ENCODE peak calls at places on chromosomes 12 and 14, in ten cellular contexts. One of them, this sample, is unnamed.

GRCh38 chr12:77895699-77896098 is 65.0 kb downstream of the NAV3 start:
- DNase-seq in EL: no peak
- DNase-seq in central memory CD4-positive, alpha-beta T cell: no peak
- DNase-seq in foreskin fibroblast: no peak
- DNase-seq in dorsolateral prefrontal cortex: no peak
- DNase-seq in stimulated activated CD8-positive, alpha-beta memory T cell treated with anti-CD3 and anti-CD28 coated beads, Interleukin-4, amount 100 ng/mL, for 48 hours: no peak
- DNase-seq in neuronal stem cell: no peak
- DNase-seq in CD8-positive, alpha-beta memory T cell: no peak
- DNase-seq in Peyer's patch: no peak
- DNase-seq in COLO829: no peak
- DNase-seq in this sample: no peak

GRCh38 chr14:104510794-104511611 is 68.6 kb upstream of the C14orf180 start:
- DNase-seq in stimulated activated CD8-positive, alpha-beta memory T cell treated with anti-CD3 and anti-CD28 coated beads, Interleukin-4, amount 100 ng/mL, for 48 hours: no peak
- DNase-seq in CD8-positive, alpha-beta memory T cell: no peak
- DNase-seq in neuronal stem cell: no peak
- DNase-seq in dorsolateral prefrontal cortex: peak
- DNase-seq in COLO829: no peak
- DNase-seq in foreskin fibroblast: no peak
- DNase-seq in central memory CD4-positive, alpha-beta T cell: no peak
- DNase-seq in Peyer's patch: no peak
- DNase-seq in EL: no peak
- DNase-seq in this sample: no peak

GRCh38 chr14:58027904-58028303 is 124.1 kb downstream of the ARMH4 start:
- DNase-seq in stimulated activated CD8-positive, alpha-beta memory T cell treated with anti-CD3 and anti-CD28 coated beads, Interleukin-4, amount 100 ng/mL, for 48 hours: no peak
- DNase-seq in central memory CD4-positive, alpha-beta T cell: no peak
- DNase-seq in COLO829: no peak
- DNase-seq in Peyer's patch: no peak
- DNase-seq in CD8-positive, alpha-beta memory T cell: no peak
- DNase-seq in foreskin fibroblast: no peak
- DNase-seq in dorsolateral prefrontal cortex: no peak
- DNase-seq in EL: no peak
- DNase-seq in neuronal stem cell: no peak
- DNase-seq in this sample: no peak

GRCh38 chr12:78829690-78830089 is 34.9 kb upstream of the SYT1 start:
- DNase-seq in dorsolateral prefrontal cortex: no peak
- DNase-seq in EL: no peak
- DNase-seq in Peyer's patch: no peak
- DNase-seq in neuronal stem cell: no peak
- DNase-seq in CD8-positive, alpha-beta memory T cell: no peak
- DNase-seq in foreskin fibroblast: no peak
- DNase-seq in COLO829: no peak
- DNase-seq in central memory CD4-positive, alpha-beta T cell: no peak
- DNase-seq in stimulated activated CD8-positive, alpha-beta memory T cell treated with anti-CD3 and anti-CD28 coated beads, Interleukin-4, amount 100 ng/mL, for 48 hours: no peak
- DNase-seq in this sample: no peak

GRCh38 chr12:55929306-55929791 is 1.6 kb upstream of the DGKA start:
- DNase-seq in stimulated activated CD8-positive, alpha-beta memory T cell treated with anti-CD3 and anti-CD28 coated beads, Interleukin-4, amount 100 ng/mL, for 48 hours: peak
- DNase-seq in Peyer's patch: no peak
- DNase-seq in foreskin fibroblast: no peak
- DNase-seq in neuronal stem cell: no peak
- DNase-seq in EL: no peak
- DNase-seq in central memory CD4-positive, alpha-beta T cell: peak
- DNase-seq in CD8-positive, alpha-beta memory T cell: peak
- DNase-seq in dorsolateral prefrontal cortex: no peak
- DNase-seq in COLO829: no peak
- DNase-seq in this sample: no peak

GRCh38 chr12:131894313-131894860 is at the start of gene ULK1:
- DNase-seq in CD8-positive, alpha-beta memory T cell: peak
- DNase-seq in neuronal stem cell: peak
- DNase-seq in COLO829: peak
- DNase-seq in dorsolateral prefrontal cortex: peak
- DNase-seq in stimulated activated CD8-positive, alpha-beta memory T cell treated with anti-CD3 and anti-CD28 coated beads, Interleukin-4, amount 100 ng/mL, for 48 hours: peak
- DNase-seq in EL: peak
- DNase-seq in central memory CD4-positive, alpha-beta T cell: peak
- DNase-seq in Peyer's patch: peak
- DNase-seq in foreskin fibroblast: peak
- DNase-seq in this sample: peak

GRCh38 chr12:3552726-3553045 is 61.7 kb downstream of the PRMT8 start:
- DNase-seq in dorsolateral prefrontal cortex: no peak
- DNase-seq in foreskin fibroblast: no peak
- DNase-seq in EL: no peak
- DNase-seq in CD8-positive, alpha-beta memory T cell: no peak
- DNase-seq in central memory CD4-positive, alpha-beta T cell: no peak
- DNase-seq in Peyer's patch: no peak
- DNase-seq in COLO829: no peak
- DNase-seq in stimulated activated CD8-positive, alpha-beta memory T cell treated with anti-CD3 and anti-CD28 coated beads, Interleukin-4, amount 100 ng/mL, for 48 hours: no peak
- DNase-seq in neuronal stem cell: no peak
- DNase-seq in this sample: no peak

GRCh38 chr12:6063379-6063735 is 61.1 kb downstream of the VWF start:
- DNase-seq in Peyer's patch: no peak
- DNase-seq in neuronal stem cell: no peak
- DNase-seq in CD8-positive, alpha-beta memory T cell: no peak
- DNase-seq in foreskin fibroblast: no peak
- DNase-seq in COLO829: no peak
- DNase-seq in stimulated activated CD8-positive, alpha-beta memory T cell treated with anti-CD3 and anti-CD28 coated beads, Interleukin-4, amount 100 ng/mL, for 48 hours: no peak
- DNase-seq in dorsolateral prefrontal cortex: no peak
- DNase-seq in EL: no peak
- DNase-seq in central memory CD4-positive, alpha-beta T cell: no peak
- DNase-seq in this sample: no peak

GRCh38 chr12:68561830-68562229 is 48.9 kb upstream of the RAP1B start:
- DNase-seq in COLO829: no peak
- DNase-seq in foreskin fibroblast: no peak
- DNase-seq in neuronal stem cell: no peak
- DNase-seq in central memory CD4-positive, alpha-beta T cell: no peak
- DNase-seq in CD8-positive, alpha-beta memory T cell: no peak
- DNase-seq in EL: no peak
- DNase-seq in Peyer's patch: no peak
- DNase-seq in dorsolateral prefrontal cortex: no peak
- DNase-seq in stimulated activated CD8-positive, alpha-beta memory T cell treated with anti-CD3 and anti-CD28 coated beads, Interleukin-4, amount 100 ng/mL, for 48 hours: no peak
- DNase-seq in this sample: no peak

GRCh38 chr12:52267699-52268098 is 6.7 kb upstream of the KRT86 start:
- DNase-seq in EL: no peak
- DNase-seq in Peyer's patch: no peak
- DNase-seq in COLO829: no peak
- DNase-seq in dorsolateral prefrontal cortex: no peak
- DNase-seq in stimulated activated CD8-positive, alpha-beta memory T cell treated with anti-CD3 and anti-CD28 coated beads, Interleukin-4, amount 100 ng/mL, for 48 hours: no peak
- DNase-seq in neuronal stem cell: no peak
- DNase-seq in foreskin fibroblast: no peak
- DNase-seq in central memory CD4-positive, alpha-beta T cell: no peak
- DNase-seq in CD8-positive, alpha-beta memory T cell: no peak
- DNase-seq in this sample: no peak

GRCh38 chr12:109458086-109458485 is 19.0 kb downstream of the KCTD10 start:
- DNase-seq in central memory CD4-positive, alpha-beta T cell: no peak
- DNase-seq in COLO829: no peak
- DNase-seq in EL: peak
- DNase-seq in CD8-positive, alpha-beta memory T cell: no peak
- DNase-seq in neuronal stem cell: no peak
- DNase-seq in foreskin fibroblast: peak
- DNase-seq in Peyer's patch: no peak
- DNase-seq in dorsolateral prefrontal cortex: no peak
- DNase-seq in stimulated activated CD8-positive, alpha-beta memory T cell treated with anti-CD3 and anti-CD28 coated beads, Interleukin-4, amount 100 ng/mL, for 48 hours: no peak
- DNase-seq in this sample: peak

GRCh38 chr12:55730447-55730820 is 1.6 kb upstream of the CD63 start:
- DNase-seq in dorsolateral prefrontal cortex: no peak
- DNase-seq in Peyer's patch: no peak
- DNase-seq in COLO829: no peak
- DNase-seq in central memory CD4-positive, alpha-beta T cell: no peak
- DNase-seq in EL: no peak
- DNase-seq in neuronal stem cell: no peak
- DNase-seq in foreskin fibroblast: no peak
- DNase-seq in CD8-positive, alpha-beta memory T cell: no peak
- DNase-seq in stimulated activated CD8-positive, alpha-beta memory T cell treated with anti-CD3 and anti-CD28 coated beads, Interleukin-4, amount 100 ng/mL, for 48 hours: no peak
- DNase-seq in this sample: no peak